ENCODE peak calls at places on chromosomes 6 and 20, in four cellular contexts. One of them, this sample, is unnamed.

GRCh38 chr6:163820745-163821456 is 406.4 kb downstream of the QKI start:
- DNase-seq in stimulated activated CD8-positive, alpha-beta memory T cell treated with anti-CD3 and anti-CD28 coated beads, Interleukin-7, amount 100 ng/mL, for 1 hour: no peak
- DNase-seq in BJ: no peak
- DNase-seq in pancreas: no peak
- DNase-seq in this sample: no peak

GRCh38 chr20:45911486-45912343 is at the start of gene PLTP:
- DNase-seq in stimulated activated CD8-positive, alpha-beta memory T cell treated with anti-CD3 and anti-CD28 coated beads, Interleukin-7, amount 100 ng/mL, for 1 hour: no peak
- DNase-seq in BJ: no peak
- DNase-seq in pancreas: peak
- DNase-seq in this sample: no peak

GRCh38 chr6:118551673-118552063 is 3.6 kb downstream of the PLN start:
- DNase-seq in stimulated activated CD8-positive, alpha-beta memory T cell treated with anti-CD3 and anti-CD28 coated beads, Interleukin-7, amount 100 ng/mL, for 1 hour: no peak
- DNase-seq in BJ: peak
- DNase-seq in pancreas: no peak
- DNase-seq in this sample: no peak

GRCh38 chr20:35699914-35700624 is 864 bp downstream of the ROMO1 start:
- DNase-seq in stimulated activated CD8-positive, alpha-beta memory T cell treated with anti-CD3 and anti-CD28 coated beads, Interleukin-7, amount 100 ng/mL, for 1 hour: no peak
- DNase-seq in BJ: no peak
- DNase-seq in pancreas: no peak
- DNase-seq in this sample: no peak

GRCh38 chr6:3695065-3695830 is 56.3 kb downstream of the PXDC1 start:
- DNase-seq in stimulated activated CD8-positive, alpha-beta memory T cell treated with anti-CD3 and anti-CD28 coated beads, Interleukin-7, amount 100 ng/mL, for 1 hour: no peak
- DNase-seq in BJ: no peak
- DNase-seq in pancreas: no peak
- DNase-seq in this sample: no peak

GRCh38 chr6:168377856-168378832 is 58.6 kb upstream of the DACT2 start:
- DNase-seq in stimulated activated CD8-positive, alpha-beta memory T cell treated with anti-CD3 and anti-CD28 coated beads, Interleukin-7, amount 100 ng/mL, for 1 hour: no peak
- DNase-seq in BJ: no peak
- DNase-seq in pancreas: peak
- DNase-seq in this sample: no peak

GRCh38 chr6:170165085-170165484 is 125.8 kb downstream of the DLL1 start:
- DNase-seq in stimulated activated CD8-positive, alpha-beta memory T cell treated with anti-CD3 and anti-CD28 coated beads, Interleukin-7, amount 100 ng/mL, for 1 hour: no peak
- DNase-seq in BJ: no peak
- DNase-seq in pancreas: peak
- DNase-seq in this sample: no peak

GRCh38 chr20:504632-505075 is 38.9 kb downstream of the CSNK2A1 start:
- DNase-seq in stimulated activated CD8-positive, alpha-beta memory T cell treated with anti-CD3 and anti-CD28 coated beads, Interleukin-7, amount 100 ng/mL, for 1 hour: no peak
- DNase-seq in BJ: no peak
- DNase-seq in pancreas: no peak
- DNase-seq in this sample: no peak

GRCh38 chr20:61959301-61959700 is 106.4 kb downstream of the TAF4 start:
- DNase-seq in stimulated activated CD8-positive, alpha-beta memory T cell treated with anti-CD3 and anti-CD28 coated beads, Interleukin-7, amount 100 ng/mL, for 1 hour: no peak
- DNase-seq in BJ: no peak
- DNase-seq in pancreas: no peak
- DNase-seq in this sample: no peak

GRCh38 chr20:15042723-15043122 is 705.3 kb upstream of the FLRT3 start:
- DNase-seq in stimulated activated CD8-positive, alpha-beta memory T cell treated with anti-CD3 and anti-CD28 coated beads, Interleukin-7, amount 100 ng/mL, for 1 hour: no peak
- DNase-seq in BJ: no peak
- DNase-seq in pancreas: no peak
- DNase-seq in this sample: no peak

GRCh38 chr6:134375199-134375598 is 57.3 kb upstream of the SGK1 start:
- DNase-seq in stimulated activated CD8-positive, alpha-beta memory T cell treated with anti-CD3 and anti-CD28 coated beads, Interleukin-7, amount 100 ng/mL, for 1 hour: no peak
- DNase-seq in BJ: no peak
- DNase-seq in pancreas: no peak
- DNase-seq in this sample: no peak

GRCh38 chr6:139531148-139531547 is 156.7 kb upstream of the CITED2 start:
- DNase-seq in stimulated activated CD8-positive, alpha-beta memory T cell treated with anti-CD3 and anti-CD28 coated beads, Interleukin-7, amount 100 ng/mL, for 1 hour: no peak
- DNase-seq in BJ: no peak
- DNase-seq in pancreas: no peak
- DNase-seq in this sample: no peak

GRCh38 chr6:134853111-134854055 is 96.5 kb downstream of the ALDH8A1 start:
- DNase-seq in stimulated activated CD8-positive, alpha-beta memory T cell treated with anti-CD3 and anti-CD28 coated beads, Interleukin-7, amount 100 ng/mL, for 1 hour: no peak
- DNase-seq in BJ: peak
- DNase-seq in pancreas: no peak
- DNase-seq in this sample: peak

GRCh38 chr6:107304421-107305025 is 154.8 kb downstream of the PDSS2 start:
- DNase-seq in stimulated activated CD8-positive, alpha-beta memory T cell treated with anti-CD3 and anti-CD28 coated beads, Interleukin-7, amount 100 ng/mL, for 1 hour: no peak
- DNase-seq in BJ: no peak
- DNase-seq in pancreas: no peak
- DNase-seq in this sample: no peak

GRCh38 chr6:105596284-105596755 is 193.4 kb upstream of the PREP start:
- DNase-seq in stimulated activated CD8-positive, alpha-beta memory T cell treated with anti-CD3 and anti-CD28 coated beads, Interleukin-7, amount 100 ng/mL, for 1 hour: no peak
- DNase-seq in BJ: peak
- DNase-seq in pancreas: no peak
- DNase-seq in this sample: peak

GRCh38 chr6:25118038-25118437 is 161.1 kb upstream of the CARMIL1 start:
- DNase-seq in stimulated activated CD8-positive, alpha-beta memory T cell treated with anti-CD3 and anti-CD28 coated beads, Interleukin-7, amount 100 ng/mL, for 1 hour: no peak
- DNase-seq in BJ: no peak
- DNase-seq in pancreas: no peak
- DNase-seq in this sample: no peak

GRCh38 chr20:4243071-4243470 is 227.7 kb upstream of the RNF24 start:
- DNase-seq in stimulated activated CD8-positive, alpha-beta memory T cell treated with anti-CD3 and anti-CD28 coated beads, Interleukin-7, amount 100 ng/mL, for 1 hour: no peak
- DNase-seq in BJ: no peak
- DNase-seq in pancreas: no peak
- DNase-seq in this sample: no peak

GRCh38 chr20:2305946-2306345 is 10.1 kb downstream of the TGM3 start:
- DNase-seq in stimulated activated CD8-positive, alpha-beta memory T cell treated with anti-CD3 and anti-CD28 coated beads, Interleukin-7, amount 100 ng/mL, for 1 hour: no peak
- DNase-seq in BJ: no peak
- DNase-seq in pancreas: no peak
- DNase-seq in this sample: no peak

GRCh38 chr20:57445298-57445697 is 54.1 kb downstream of the RBM38 start:
- DNase-seq in stimulated activated CD8-positive, alpha-beta memory T cell treated with anti-CD3 and anti-CD28 coated beads, Interleukin-7, amount 100 ng/mL, for 1 hour: no peak
- DNase-seq in BJ: peak
- DNase-seq in pancreas: no peak
- DNase-seq in this sample: peak

GRCh38 chr6:12288844-12289654 is 1.1 kb upstream of the EDN1 start:
- DNase-seq in stimulated activated CD8-positive, alpha-beta memory T cell treated with anti-CD3 and anti-CD28 coated beads, Interleukin-7, amount 100 ng/mL, for 1 hour: no peak
- DNase-seq in BJ: no peak
- DNase-seq in pancreas: no peak
- DNase-seq in this sample: no peak

GRCh38 chr6:3299221-3299620 is 40.5 kb downstream of the PSMG4 start:
- DNase-seq in stimulated activated CD8-positive, alpha-beta memory T cell treated with anti-CD3 and anti-CD28 coated beads, Interleukin-7, amount 100 ng/mL, for 1 hour: no peak
- DNase-seq in BJ: no peak
- DNase-seq in pancreas: no peak
- DNase-seq in this sample: no peak

GRCh38 chr6:105135056-105135455 is 44.8 kb downstream of the POPDC3 start:
- DNase-seq in stimulated activated CD8-positive, alpha-beta memory T cell treated with anti-CD3 and anti-CD28 coated beads, Interleukin-7, amount 100 ng/mL, for 1 hour: no peak
- DNase-seq in BJ: no peak
- DNase-seq in pancreas: no peak
- DNase-seq in this sample: no peak

GRCh38 chr20:62840244-62841197 is 21.1 kb downstream of the TCFL5 start:
- DNase-seq in stimulated activated CD8-positive, alpha-beta memory T cell treated with anti-CD3 and anti-CD28 coated beads, Interleukin-7, amount 100 ng/mL, for 1 hour: no peak
- DNase-seq in BJ: no peak
- DNase-seq in pancreas: no peak
- DNase-seq in this sample: no peak

GRCh38 chr6:133918208-133918930 is 29.5 kb downstream of the TCF21 start:
- DNase-seq in stimulated activated CD8-positive, alpha-beta memory T cell treated with anti-CD3 and anti-CD28 coated beads, Interleukin-7, amount 100 ng/mL, for 1 hour: no peak
- DNase-seq in BJ: no peak
- DNase-seq in pancreas: no peak
- DNase-seq in this sample: no peak

This sample was measured in AG09319.